ENCODE peak calls at places on chromosome 13, in four cellular contexts. T, N, P and K are unnamed samples.

GRCh38 chr13:99959127-99959529 is 12.4 kb downstream of the ZIC5 start:
- DNase-seq in T (no peak), N (no peak), P (no peak), K (no peak)

GRCh38 chr13:40585911-40586471 is 80.5 kb downstream of the FOXO1 start:
- DNase-seq in T (no peak), N (no peak), P (no peak), K (no peak)

GRCh38 chr13:99686157-99686572 is 184.9 kb downstream of the TM9SF2 start:
- DNase-seq in T (no peak), N (no peak), P (peak; percentile 56), K (no peak)

GRCh38 chr13:64936879-64937278 is 2293.3 kb downstream of the PCDH9 start:
- DNase-seq in T (no peak), N (no peak), P (no peak), K (no peak)

GRCh38 chr13:77139311-77139710 is 112.4 kb upstream of the FBXL3 start:
- DNase-seq in T (no peak), N (no peak), P (no peak), K (no peak)

GRCh38 chr13:39597828-39598227 is 5.2 kb downstream of the LHFPL6 start:
- DNase-seq in T (no peak), N (no peak), P (no peak), K (no peak)

GRCh38 chr13:99380921-99381645 is 73.9 kb upstream of the GPR183 start:
- DNase-seq in T (no peak), N (no peak), P (no peak), K (peak; percentile 10)

GRCh38 chr13:75384881-75385707 is 96.9 kb downstream of the TBC1D4 start:
- DNase-seq in T (no peak), N (no peak), P (no peak), K (no peak)

GRCh38 chr13:113170503-113170902 is 12.1 kb downstream of the PROZ start:
- DNase-seq in T (no peak), N (no peak), P (no peak), K (peak; percentile 9)

GRCh38 chr13:68813397-68813796 is 1294.2 kb upstream of the ATXN8OS start:
- DNase-seq in T (no peak), N (no peak), P (no peak), K (no peak)

GRCh38 chr13:99390601-99391000 is 83.4 kb upstream of the GPR183 start:
- DNase-seq in T (no peak), N (no peak), P (no peak), K (no peak)

GRCh38 chr13:33245505-33245904 is 40.0 kb downstream of the STARD13 start:
- DNase-seq in T (no peak), N (no peak), P (no peak), K (no peak)

GRCh38 chr13:36766295-36766694 is 52.7 kb upstream of the RFXAP start:
- DNase-seq in T (no peak), N (no peak), P (no peak), K (no peak)

GRCh38 chr13:101053694-101054093 is 362.6 kb downstream of the NALCN start:
- DNase-seq in T (no peak), N (no peak), P (no peak), K (no peak)

GRCh38 chr13:106284358-106284757 is 251.1 kb downstream of the EFNB2 start:
- DNase-seq in T (no peak), N (no peak), P (no peak), K (no peak)

GRCh38 chr13:72062566-72062965 is 195.6 kb upstream of the DACH1 start:
- DNase-seq in T (no peak), N (no peak), P (peak; percentile 55), K (no peak)

GRCh38 chr13:33347866-33348265 is 62.3 kb upstream of the STARD13 start:
- DNase-seq in T (no peak), N (no peak), P (no peak), K (no peak)

GRCh38 chr13:111898956-111899713 is 167.8 kb upstream of the SOX1 start:
- DNase-seq in T (no peak), N (no peak), P (no peak), K (peak; percentile 58)

GRCh38 chr13:94112227-94112626 is 367.3 kb downstream of the DCT start:
- DNase-seq in T (no peak), N (no peak), P (peak; percentile 32), K (peak; percentile 26)

GRCh38 chr13:68066879-68067513 is 836.9 kb upstream of the PCDH9 start:
- DNase-seq in T (no peak), N (no peak), P (no peak), K (no peak)

GRCh38 chr13:50055454-50055853 is 40.2 kb downstream of the KCNRG start:
- DNase-seq in T (no peak), N (no peak), P (no peak), K (no peak)

GRCh38 chr13:39281539-39282150 is 243.4 kb downstream of the NHLRC3 start:
- DNase-seq in T (no peak), N (no peak), P (no peak), K (no peak)

GRCh38 chr13:73429691-73430090 is 370.9 kb downstream of the KLF5 start:
- DNase-seq in T (no peak), N (peak; percentile 30), P (no peak), K (no peak)

GRCh38 chr13:34322416-34323074 is 504.6 kb downstream of the RFC3 start:
- DNase-seq in T (no peak), N (no peak), P (peak; percentile 25), K (no peak)

GRCh38 chr13:66635526-66635925 is 594.6 kb downstream of the PCDH9 start:
- DNase-seq in T (no peak), N (no peak), P (no peak), K (no peak)

GRCh38 chr13:49443327-49443688 is 556 bp downstream of the CAB39L start:
- DNase-seq in T (no peak), N (no peak), P (no peak), K (no peak)

GRCh38 chr13:64505511-64505910 is 2724.6 kb downstream of the PCDH9 start:
- DNase-seq in T (no peak), N (no peak), P (no peak), K (no peak)

GRCh38 chr13:34847751-34848150 is 94.3 kb upstream of the NBEA start:
- DNase-seq in T (no peak), N (no peak), P (no peak), K (no peak)

GRCh38 chr13:72545030-72545719 is 182.3 kb downstream of the MZT1 start:
- DNase-seq in T (no peak), N (no peak), P (no peak), K (no peak)

GRCh38 chr13:24165746-24166145 is 5.2 kb downstream of the SPATA13 start:
- DNase-seq in T (no peak), N (no peak), P (no peak), K (no peak)

GRCh38 chr13:20127563-20128458 is 33.0 kb downstream of the GJA3 start:
- DNase-seq in T (peak; percentile 32), N (peak; percentile 21), P (peak; percentile 82), K (peak; percentile 36)
- TF ChIP-seq CTCF in T (peak; percentile 28), N (peak; percentile 44), P (peak; percentile 26), K (peak; percentile 22)

GRCh38 chr13:92805766-92806165 is 420.8 kb upstream of the GPC6 start:
- DNase-seq in T (no peak), N (no peak), P (no peak), K (no peak)
- H3K4me3 ChIP-seq in T (peak overlapping the region; percentile 9), N (peak overlapping the region; percentile 23), P (peak overlapping the region; percentile 54), K (no peak overlapping the region)

DNA sequence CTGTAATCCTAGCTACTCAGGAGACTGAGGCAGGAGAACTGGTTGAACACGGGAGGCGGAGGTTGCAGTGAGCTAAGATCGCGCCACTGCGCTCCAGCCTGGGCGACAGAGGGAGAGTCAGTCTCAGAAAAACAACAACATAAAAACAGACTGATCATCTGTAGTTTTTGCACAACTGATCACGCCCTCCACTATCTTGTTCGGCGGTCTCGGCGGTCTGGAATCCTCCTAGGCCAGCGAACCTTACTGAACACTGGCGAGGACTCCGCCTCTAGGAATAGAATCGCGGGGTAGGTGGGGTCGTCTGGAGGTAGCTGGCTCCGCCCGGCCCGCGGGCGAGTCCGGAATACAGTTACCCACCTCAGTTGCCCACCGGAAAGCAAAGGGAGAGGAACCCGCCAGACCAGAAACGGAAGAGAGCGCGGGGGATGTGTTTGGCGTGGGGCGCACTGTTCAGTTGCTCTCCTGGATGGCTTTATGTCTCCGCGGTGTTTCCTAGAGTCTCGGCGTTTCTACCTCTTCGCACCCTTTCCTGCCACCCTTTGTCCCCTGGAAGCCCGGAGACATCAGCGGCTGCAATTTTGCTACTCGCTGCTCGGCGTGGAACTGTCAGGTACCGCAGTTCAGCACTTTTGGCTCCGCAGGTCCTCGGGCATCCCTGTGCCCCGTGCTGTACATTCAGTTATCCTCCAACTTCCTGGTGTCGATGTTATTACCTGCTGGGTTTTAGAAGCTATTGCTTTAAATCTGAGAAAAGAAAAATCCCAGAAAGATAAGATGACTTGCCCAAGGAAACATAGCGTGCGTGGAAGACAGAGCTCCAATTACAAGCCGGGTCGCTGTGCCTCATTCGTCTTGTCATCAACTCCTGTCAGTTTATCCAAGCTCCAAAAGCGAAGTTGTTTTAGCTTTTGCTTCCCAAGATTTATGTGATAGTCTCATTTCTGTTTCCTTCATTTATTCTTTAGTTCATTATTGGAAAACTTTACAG is 24.9 kb upstream of the HNRNPA1L2 start:
- DNase-seq in T (peak; percentile 81), N (peak; percentile 80), P (peak; percentile 85), K (peak; percentile 78)
- TF ChIP-seq POLR2A in T (no peak), N (peak; percentile 59), P (peak; percentile 55), K (no peak)

GRCh38 chr13:110326263-110326904 is 19.3 kb downstream of the COL4A2 start:
- DNase-seq in T (no peak), N (no peak), P (peak; percentile 74), K (no peak)
- TF ChIP-seq CTCF in T (no peak), N (no peak), P (no peak), K (no peak)

GRCh38 chr13:46359731-46360130 is 27.3 kb downstream of the RUBCNL start:
- DNase-seq in T (no peak), N (no peak), P (no peak), K (no peak)

GRCh38 chr13:46352810-46353209 is 34.2 kb downstream of the RUBCNL start:
- DNase-seq in T (no peak), N (no peak), P (peak; percentile 31), K (no peak)

GRCh38 chr13:46355906-46356305 is 31.1 kb downstream of the RUBCNL start:
- DNase-seq in T (no peak), N (no peak), P (no peak), K (no peak)

GRCh38 chr13:46354143-46355087 is 32.6 kb downstream of the RUBCNL start:
- DNase-seq in T (no peak), N (peak; percentile 50), P (no peak), K (no peak)

DNA sequence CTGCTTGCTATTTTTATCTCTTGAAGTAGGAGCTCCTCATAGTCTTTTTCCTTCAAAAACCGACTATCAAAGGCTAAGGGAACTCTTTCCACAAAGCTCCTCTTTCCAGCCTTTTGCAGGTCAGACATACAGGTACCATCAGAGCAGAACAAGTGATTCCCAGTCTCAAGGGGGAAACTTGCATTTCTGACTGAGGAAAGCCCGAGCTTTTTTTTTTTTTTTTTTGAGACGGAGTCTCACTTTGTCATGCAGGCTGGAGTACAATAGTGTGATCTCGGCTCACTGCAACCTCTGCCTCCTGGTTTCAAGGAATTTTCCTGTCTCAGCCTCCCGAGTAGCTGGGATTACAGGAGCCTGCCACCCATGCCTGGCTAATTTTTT is 32.0 kb downstream of the RUBCNL start:
- DNase-seq in T (no peak), N (no peak), P (no peak), K (no peak)
- H3K4me3 ChIP-seq in T (no peak overlapping the region), N (no peak overlapping the region), P (no peak overlapping the region), K (no peak overlapping the region)